ENCODE peak calls at places on chromosomes 1 and 21, in ten cellular contexts. Y is neural crest cell; X is lung microvascular endothelial cell; C is AG10803; H is astrocyte of the spinal cord; G is cerebellum; U is HuH-7; Q is left colon; J is Caco-2; T is activated CD8-positive, alpha-beta memory T cell treated with anti-CD3 and anti-CD28 coated beads for 24 hours. N is an unnamed sample.

GRCh38 chr1:198179556-198179981 is 22.8 kb downstream of the NEK7 start:
- DNase-seq in C (peak), Y (no peak), G (no peak), Q (no peak), X (no peak), H (peak), U (no peak), J (no peak), T (no peak), N (peak)

GRCh38 chr1:154334647-154335350 is 9.5 kb downstream of the ATP8B2 start:
- DNase-seq in Q (peak), G (peak), X (peak), J (peak), Y (peak), U (peak), C (peak), T (peak), H (peak), N (peak)

GRCh38 chr1:94884101-94884875 is 42.6 kb downstream of the CNN3 start:
- DNase-seq in Y (no peak), G (no peak), Q (no peak), U (peak), C (peak), H (peak), T (no peak), J (peak), X (no peak), N (peak)

GRCh38 chr21:42146821-42147220 is 72.1 kb upstream of the ABCG1 start:
- DNase-seq in X (no peak), U (no peak), J (no peak), G (no peak), H (no peak), Y (no peak), C (no peak), Q (no peak), T (no peak), N (no peak)

GRCh38 chr1:205512059-205513045 is 7.9 kb downstream of the CDK18 start:
- DNase-seq in Y (no peak), C (no peak), H (no peak), J (no peak), Q (peak), X (no peak), T (no peak), G (no peak), U (no peak), N (peak)

GRCh38 chr1:212242985-212243308 is 42.3 kb upstream of the PPP2R5A start:
- DNase-seq in G (no peak), J (no peak), Y (no peak), H (no peak), C (no peak), X (no peak), Q (no peak), T (no peak), U (no peak), N (no peak)

GRCh38 chr1:213122514-213122929 is 71.5 kb downstream of the RPS6KC1 start:
- DNase-seq in C (peak), Q (no peak), J (peak), U (no peak), H (peak), T (no peak), Y (no peak), X (peak), G (peak), N (no peak)

GRCh38 chr1:169163059-169163458 is 56.6 kb downstream of the ATP1B1 start:
- DNase-seq in X (peak), J (no peak), Q (no peak), G (no peak), C (no peak), T (no peak), H (no peak), U (no peak), Y (no peak), N (no peak)

GRCh38 chr1:234978397-234979291 is 150.0 kb downstream of the TOMM20 start:
- DNase-seq in C (peak), G (no peak), H (peak), Q (peak), Y (no peak), T (no peak), X (peak), J (peak), U (no peak), N (peak)

GRCh38 chr1:44239337-44239960 is 26.2 kb downstream of the DMAP1 start:
- DNase-seq in J (no peak), U (no peak), G (no peak), X (no peak), Q (peak), T (no peak), H (peak), Y (peak), C (peak), N (peak)

GRCh38 chr21:29105218-29105617 is 25.2 kb upstream of the MAP3K7CL start:
- DNase-seq in X (no peak), H (no peak), G (no peak), Q (no peak), C (no peak), T (no peak), J (peak), Y (no peak), U (no peak), N (no peak)

GRCh38 chr1:63000508-63000907 is 216.6 kb downstream of the ATG4C start:
- DNase-seq in Q (no peak), T (no peak), J (no peak), G (no peak), C (no peak), U (no peak), Y (no peak), X (no peak), H (no peak), N (no peak)

GRCh38 chr1:192378878-192379277 is 62.1 kb downstream of the RGS21 start:
- DNase-seq in U (no peak), Q (no peak), X (no peak), G (no peak), J (no peak), C (no peak), H (no peak), Y (no peak), T (no peak), N (no peak)

N was measured in SJCRH30.